ENCODE peak calls at places on chromosomes 6 and 20, in eight cellular contexts. One of them, this sample, is unnamed.

GRCh38 chr6:164928041-164928321 is 381.4 kb downstream of the C6orf118 start:
- DNase-seq in CD8-positive, alpha-beta memory T cell: no peak
- DNase-seq in foreskin fibroblast: no peak
- DNase-seq in spleen: no peak
- DNase-seq in HCT116: no peak
- DNase-seq in lower leg skin: no peak
- DNase-seq in trophoblast cell: no peak
- DNase-seq in coronary artery: no peak
- DNase-seq in this sample: no peak

GRCh38 chr6:16355699-16356481 is 117.5 kb downstream of the GMPR start:
- DNase-seq in trophoblast cell: peak; percentile 90
- DNase-seq in spleen: no peak
- DNase-seq in HCT116: no peak
- DNase-seq in foreskin fibroblast: no peak
- DNase-seq in CD8-positive, alpha-beta memory T cell: no peak
- DNase-seq in coronary artery: no peak
- DNase-seq in lower leg skin: no peak
- DNase-seq in this sample: no peak

GRCh38 chr6:3259491-3259958 is 778 bp downstream of the PSMG4 start:
- DNase-seq in HCT116: no peak
- DNase-seq in foreskin fibroblast: peak; percentile 28
- DNase-seq in spleen: peak; percentile 80
- DNase-seq in CD8-positive, alpha-beta memory T cell: peak; percentile 11
- DNase-seq in lower leg skin: no peak
- DNase-seq in trophoblast cell: peak; percentile 36
- DNase-seq in coronary artery: no peak
- DNase-seq in this sample: no peak

GRCh38 chr6:119379809-119380208 is 30.2 kb upstream of the MAN1A1 start:
- DNase-seq in HCT116: no peak
- DNase-seq in spleen: no peak
- DNase-seq in trophoblast cell: no peak
- DNase-seq in lower leg skin: no peak
- DNase-seq in CD8-positive, alpha-beta memory T cell: no peak
- DNase-seq in coronary artery: no peak
- DNase-seq in foreskin fibroblast: no peak
- DNase-seq in this sample: no peak

GRCh38 chr6:158819977-158820632 is 937 bp upstream of the EZR start:
- DNase-seq in spleen: no peak
- DNase-seq in lower leg skin: peak; percentile 43
- DNase-seq in trophoblast cell: peak; percentile 63
- DNase-seq in HCT116: no peak
- DNase-seq in CD8-positive, alpha-beta memory T cell: no peak
- DNase-seq in coronary artery: no peak
- DNase-seq in foreskin fibroblast: peak; percentile 41
- DNase-seq in this sample: no peak

GRCh38 chr6:116008470-116009229 is 52.0 kb downstream of the FRK start:
- DNase-seq in HCT116: peak; percentile 6
- DNase-seq in lower leg skin: no peak
- DNase-seq in coronary artery: no peak
- DNase-seq in foreskin fibroblast: peak; percentile 64
- DNase-seq in spleen: no peak
- DNase-seq in CD8-positive, alpha-beta memory T cell: no peak
- DNase-seq in trophoblast cell: no peak
- DNase-seq in this sample: peak; percentile 56

GRCh38 chr6:42381850-42382249 is 69.9 kb downstream of the TRERF1 start:
- DNase-seq in spleen: no peak
- DNase-seq in HCT116: no peak
- DNase-seq in trophoblast cell: no peak
- DNase-seq in lower leg skin: no peak
- DNase-seq in CD8-positive, alpha-beta memory T cell: no peak
- DNase-seq in foreskin fibroblast: no peak
- DNase-seq in coronary artery: no peak
- DNase-seq in this sample: no peak

GRCh38 chr20:23048283-23049200 is 930 bp downstream of the THBD start:
- DNase-seq in coronary artery: peak; percentile 80
- DNase-seq in trophoblast cell: peak; percentile 55
- DNase-seq in spleen: peak; percentile 96
- DNase-seq in lower leg skin: peak; percentile 91
- DNase-seq in HCT116: no peak
- DNase-seq in CD8-positive, alpha-beta memory T cell: no peak
- DNase-seq in foreskin fibroblast: peak; percentile 33
- DNase-seq in this sample: no peak

GRCh38 chr20:51400051-51400926 is 142.2 kb downstream of the NFATC2 start:
- DNase-seq in coronary artery: no peak
- DNase-seq in HCT116: no peak
- DNase-seq in foreskin fibroblast: no peak
- DNase-seq in CD8-positive, alpha-beta memory T cell: peak; percentile 53
- DNase-seq in lower leg skin: no peak
- DNase-seq in spleen: peak; percentile 84
- DNase-seq in trophoblast cell: no peak
- DNase-seq in this sample: no peak

GRCh38 chr20:51700809-51701285 is 67.3 kb downstream of the ATP9A start:
- DNase-seq in lower leg skin: no peak
- DNase-seq in HCT116: peak; percentile 35
- DNase-seq in spleen: no peak
- DNase-seq in coronary artery: no peak
- DNase-seq in trophoblast cell: peak; percentile 78
- DNase-seq in foreskin fibroblast: no peak
- DNase-seq in CD8-positive, alpha-beta memory T cell: no peak
- DNase-seq in this sample: no peak

GRCh38 chr6:100664274-100665040 is 199.7 kb upstream of the SIM1 start:
- DNase-seq in foreskin fibroblast: peak; percentile 17
- DNase-seq in lower leg skin: no peak
- DNase-seq in trophoblast cell: peak; percentile 64
- DNase-seq in spleen: no peak
- DNase-seq in coronary artery: no peak
- DNase-seq in HCT116: no peak
- DNase-seq in CD8-positive, alpha-beta memory T cell: no peak
- DNase-seq in this sample: peak; percentile 5

GRCh38 chr6:155314773-155315515 is 660 bp upstream of the TFB1M start:
- DNase-seq in foreskin fibroblast: peak; percentile 89
- DNase-seq in trophoblast cell: no peak
- DNase-seq in coronary artery: peak; percentile 79
- DNase-seq in HCT116: peak; percentile 82
- DNase-seq in spleen: no peak
- DNase-seq in lower leg skin: peak; percentile 90
- DNase-seq in CD8-positive, alpha-beta memory T cell: peak; percentile 6
- DNase-seq in this sample: peak; percentile 84

GRCh38 chr20:61956396-61957342 is 109.0 kb downstream of the TAF4 start:
- DNase-seq in lower leg skin: peak; percentile 10
- DNase-seq in CD8-positive, alpha-beta memory T cell: no peak
- DNase-seq in coronary artery: no peak
- DNase-seq in trophoblast cell: no peak
- DNase-seq in foreskin fibroblast: no peak
- DNase-seq in HCT116: no peak
- DNase-seq in spleen: no peak
- DNase-seq in this sample: no peak

GRCh38 chr20:9068232-9068781 is 580 bp upstream of the PLCB4 start:
- DNase-seq in lower leg skin: no peak
- DNase-seq in coronary artery: peak; percentile 74
- DNase-seq in spleen: peak; percentile 69
- DNase-seq in CD8-positive, alpha-beta memory T cell: no peak
- DNase-seq in HCT116: no peak
- DNase-seq in foreskin fibroblast: peak; percentile 24
- DNase-seq in trophoblast cell: no peak
- DNase-seq in this sample: no peak

GRCh38 chr6:19713984-19714383 is 123.2 kb upstream of the ID4 start:
- DNase-seq in foreskin fibroblast: no peak
- DNase-seq in lower leg skin: no peak
- DNase-seq in trophoblast cell: no peak
- DNase-seq in spleen: no peak
- DNase-seq in coronary artery: no peak
- DNase-seq in HCT116: no peak
- DNase-seq in CD8-positive, alpha-beta memory T cell: no peak
- DNase-seq in this sample: no peak

GRCh38 chr6:152271681-152272464 is 365.3 kb downstream of the SYNE1 start:
- DNase-seq in HCT116: no peak
- DNase-seq in foreskin fibroblast: no peak
- DNase-seq in trophoblast cell: peak; percentile 66
- DNase-seq in lower leg skin: no peak
- DNase-seq in spleen: no peak
- DNase-seq in coronary artery: peak; percentile 77
- DNase-seq in CD8-positive, alpha-beta memory T cell: no peak
- DNase-seq in this sample: no peak

GRCh38 chr6:2970753-2971419 is 481 bp downstream of the SERPINB6 start:
- DNase-seq in lower leg skin: peak; percentile 95
- DNase-seq in trophoblast cell: peak; percentile 77
- DNase-seq in foreskin fibroblast: no peak
- DNase-seq in coronary artery: peak; percentile 87
- DNase-seq in CD8-positive, alpha-beta memory T cell: peak; percentile 31
- DNase-seq in HCT116: no peak
- DNase-seq in spleen: peak; percentile 97
- DNase-seq in this sample: no peak

GRCh38 chr6:125968493-125968892 is 11.9 kb downstream of the HINT3 start:
- DNase-seq in lower leg skin: no peak
- DNase-seq in trophoblast cell: no peak
- DNase-seq in HCT116: no peak
- DNase-seq in spleen: no peak
- DNase-seq in foreskin fibroblast: no peak
- DNase-seq in CD8-positive, alpha-beta memory T cell: no peak
- DNase-seq in coronary artery: no peak
- DNase-seq in this sample: no peak

GRCh38 chr6:73393278-73393677 is 1.4 kb upstream of the DDX43 start:
- DNase-seq in lower leg skin: no peak
- DNase-seq in CD8-positive, alpha-beta memory T cell: no peak
- DNase-seq in HCT116: no peak
- DNase-seq in spleen: no peak
- DNase-seq in foreskin fibroblast: no peak
- DNase-seq in coronary artery: no peak
- DNase-seq in trophoblast cell: peak; percentile 87
- DNase-seq in this sample: no peak
- H3K4me3 ChIP-seq in lower leg skin: no peak overlapping the region
- H3K4me3 ChIP-seq in CD8-positive, alpha-beta memory T cell: no peak overlapping the region
- H3K4me3 ChIP-seq in HCT116: no peak overlapping the region
- H3K4me3 ChIP-seq in spleen: no peak overlapping the region
- H3K4me3 ChIP-seq in foreskin fibroblast: no peak overlapping the region
- H3K4me3 ChIP-seq in coronary artery: no peak overlapping the region
- H3K4me3 ChIP-seq in trophoblast cell: no peak overlapping the region
- H3K4me3 ChIP-seq in this sample: no peak overlapping the region

GRCh38 chr6:27332692-27333641 is 20.9 kb upstream of the POM121L2 start:
- DNase-seq in coronary artery: no peak
- DNase-seq in CD8-positive, alpha-beta memory T cell: peak; percentile 17
- DNase-seq in spleen: no peak
- DNase-seq in lower leg skin: no peak
- DNase-seq in trophoblast cell: peak; percentile 72
- DNase-seq in foreskin fibroblast: peak; percentile 41
- DNase-seq in HCT116: peak; percentile 76
- DNase-seq in this sample: peak; percentile 20

GRCh38 chr6:27334141-27334540 is 22.1 kb upstream of the POM121L2 start:
- DNase-seq in lower leg skin: no peak
- DNase-seq in CD8-positive, alpha-beta memory T cell: no peak
- DNase-seq in trophoblast cell: no peak
- DNase-seq in spleen: no peak
- DNase-seq in coronary artery: no peak
- DNase-seq in foreskin fibroblast: no peak
- DNase-seq in HCT116: no peak
- DNase-seq in this sample: no peak

DNA sequence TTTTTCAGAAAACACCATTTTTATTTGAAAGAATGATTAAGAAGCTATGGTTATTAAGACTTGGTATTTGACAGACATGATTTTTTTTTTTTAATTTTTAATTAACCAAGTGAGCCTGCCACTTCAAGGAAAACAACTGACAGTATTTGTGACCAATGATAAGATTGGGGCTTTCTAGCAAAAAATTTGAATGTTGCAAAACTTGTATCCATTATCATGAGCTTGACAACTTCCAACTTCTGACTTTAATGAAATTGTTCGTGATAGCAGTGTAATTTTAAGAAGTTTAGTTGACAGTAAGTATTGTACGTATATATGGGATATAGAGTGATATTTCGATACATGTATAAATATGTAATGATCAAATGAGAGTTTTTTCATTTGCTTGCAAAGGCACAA is 21.6 kb upstream of the POM121L2 start:
- DNase-seq in foreskin fibroblast: no peak
- DNase-seq in HCT116: no peak
- DNase-seq in lower leg skin: no peak
- DNase-seq in coronary artery: no peak
- DNase-seq in trophoblast cell: no peak
- DNase-seq in CD8-positive, alpha-beta memory T cell: no peak
- DNase-seq in spleen: no peak
- DNase-seq in this sample: no peak
- H3K4me3 ChIP-seq in foreskin fibroblast: peak overlapping the region; percentile 40
- H3K4me3 ChIP-seq in HCT116: peak overlapping the region; percentile 47
- H3K4me3 ChIP-seq in lower leg skin: no peak overlapping the region
- H3K4me3 ChIP-seq in coronary artery: no peak overlapping the region
- H3K4me3 ChIP-seq in trophoblast cell: no peak overlapping the region
- H3K4me3 ChIP-seq in CD8-positive, alpha-beta memory T cell: no peak overlapping the region
- H3K4me3 ChIP-seq in spleen: no peak overlapping the region
- H3K4me3 ChIP-seq in this sample: peak overlapping the region; percentile 53

DNA sequence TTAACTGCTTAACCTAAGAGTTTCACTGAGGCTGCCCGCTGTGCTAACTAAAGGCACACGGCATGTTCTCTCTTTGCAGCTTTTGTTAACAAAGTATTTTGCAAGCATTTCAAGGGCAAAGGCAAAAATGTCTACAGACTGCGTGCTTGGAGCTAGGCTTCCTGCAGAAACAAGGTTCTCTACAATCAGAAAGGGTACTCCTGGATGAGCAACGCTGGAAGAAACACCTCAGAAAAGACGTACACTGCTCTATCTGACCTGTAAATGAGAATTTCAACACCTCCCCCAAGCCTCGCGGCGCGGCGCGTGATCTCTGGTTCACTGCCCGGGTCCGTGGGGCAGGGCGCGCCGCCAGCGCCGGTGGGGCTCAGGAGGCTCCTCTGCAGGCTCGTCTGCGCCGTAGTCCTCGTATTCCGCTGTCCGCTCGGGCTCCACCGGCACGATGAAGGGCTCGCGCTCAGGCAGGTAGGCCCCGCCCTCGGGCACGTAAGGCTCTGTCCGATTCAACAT is 120.9 kb downstream of the COL12A1 start:
- DNase-seq in CD8-positive, alpha-beta memory T cell: no peak
- DNase-seq in coronary artery: no peak
- DNase-seq in spleen: no peak
- DNase-seq in HCT116: no peak
- DNase-seq in foreskin fibroblast: no peak
- DNase-seq in trophoblast cell: peak; percentile 55
- DNase-seq in lower leg skin: no peak
- DNase-seq in this sample: no peak
- H3K4me3 ChIP-seq in CD8-positive, alpha-beta memory T cell: no peak overlapping the region
- H3K4me3 ChIP-seq in coronary artery: peak overlapping the region; percentile 54
- H3K4me3 ChIP-seq in spleen: no peak overlapping the region
- H3K4me3 ChIP-seq in HCT116: no peak overlapping the region
- H3K4me3 ChIP-seq in foreskin fibroblast: no peak overlapping the region
- H3K4me3 ChIP-seq in trophoblast cell: peak overlapping the region; percentile 63
- H3K4me3 ChIP-seq in lower leg skin: peak overlapping the region; percentile 16
- H3K4me3 ChIP-seq in this sample: no peak overlapping the region

GRCh38 chr6:162234631-162235030 is 492.9 kb downstream of the PRKN start:
- DNase-seq in foreskin fibroblast: no peak
- DNase-seq in spleen: no peak
- DNase-seq in coronary artery: no peak
- DNase-seq in CD8-positive, alpha-beta memory T cell: no peak
- DNase-seq in HCT116: no peak
- DNase-seq in lower leg skin: no peak
- DNase-seq in trophoblast cell: no peak
- DNase-seq in this sample: no peak
- H3K4me3 ChIP-seq in foreskin fibroblast: no peak overlapping the region
- H3K4me3 ChIP-seq in spleen: no peak overlapping the region
- H3K4me3 ChIP-seq in coronary artery: no peak overlapping the region
- H3K4me3 ChIP-seq in CD8-positive, alpha-beta memory T cell: no peak overlapping the region
- H3K4me3 ChIP-seq in HCT116: no peak overlapping the region
- H3K4me3 ChIP-seq in lower leg skin: no peak overlapping the region
- H3K4me3 ChIP-seq in trophoblast cell: no peak overlapping the region
- H3K4me3 ChIP-seq in this sample: no peak overlapping the region

This sample was measured in skeletal muscle cell.